ENCODE peak calls at places on chromosomes 11 and 22, in six cellular contexts. J is IMR-90, N is GM12878, V is K562, W is H1, B is HepG2. H is an unnamed sample.

GRCh38 chr11:99952816-99953215 is 734.3 kb upstream of the ARHGAP42 start:
- DNase-seq in J (no peak), W (no peak), V (no peak), N (no peak), B (no peak), H (no peak)

GRCh38 chr22:20494978-20495860 is at the start of gene KLHL22:
- DNase-seq in B (peak), V (no peak), W (no peak), N (no peak), J (peak), H (peak)

GRCh38 chr11:43376594-43376993 is 17.9 kb downstream of the TTC17 start:
- DNase-seq in N (no peak), B (peak), J (peak), V (no peak), W (no peak), H (no peak)

GRCh38 chr11:64060861-64061444 is 25.2 kb downstream of the FLRT1 start:
- DNase-seq in B (no peak), W (no peak), N (no peak), V (peak), J (no peak), H (peak)

GRCh38 chr11:132103006-132103405 is 732.6 kb downstream of the NTM start:
- DNase-seq in B (no peak), J (no peak), N (no peak), W (no peak), V (no peak), H (no peak)

GRCh38 chr11:69647349-69647748 is 6.4 kb downstream of the CCND1 start:
- DNase-seq in W (no peak), V (no peak), B (no peak), N (no peak), J (no peak), H (no peak)

GRCh38 chr11:115670538-115671200 is 166.5 kb upstream of the CADM1 start:
- DNase-seq in N (no peak), J (no peak), V (no peak), W (no peak), B (no peak), H (peak)

GRCh38 chr11:1113405-1114201 is 38.9 kb downstream of the MUC2 start:
- DNase-seq in V (no peak), B (no peak), N (no peak), J (no peak), W (no peak), H (no peak)

GRCh38 chr11:96869207-96869606 is 479.4 kb downstream of the JRKL start:
- DNase-seq in N (no peak), B (no peak), V (no peak), J (no peak), W (no peak), H (no peak)

GRCh38 chr22:17554814-17555213 is 8.5 kb upstream of the SLC25A18 start:
- DNase-seq in J (no peak), B (no peak), N (no peak), V (no peak), W (no peak), H (no peak)

GRCh38 chr11:70505331-70505731 is 107.0 kb downstream of the CTTN start:
- DNase-seq in V (no peak), B (no peak), J (no peak), N (no peak), W (no peak), H (no peak)

GRCh38 chr11:62542750-62543567 is 3.6 kb downstream of the AHNAK start:
- DNase-seq in N (peak), B (no peak), J (peak), V (peak), W (no peak), H (peak)

GRCh38 chr11:60782393-60783140 is 2.6 kb upstream of the MS4A10 start:
- DNase-seq in W (no peak), V (no peak), J (no peak), B (no peak), N (no peak), H (no peak)

GRCh38 chr11:69799582-69799981 is 19.6 kb downstream of the FGF3 start:
- DNase-seq in J (peak), B (peak), N (no peak), W (no peak), V (peak), H (peak)

GRCh38 chr11:69598147-69598546 is 42.8 kb upstream of the CCND1 start:
- DNase-seq in V (no peak), W (no peak), J (no peak), B (no peak), N (no peak), H (peak)

GRCh38 chr22:28478564-28478963 is 201.1 kb downstream of the TTC28 start:
- DNase-seq in B (no peak), W (no peak), J (no peak), V (no peak), N (no peak), H (no peak)

GRCh38 chr11:65574963-65575567 is 788 bp upstream of the EHBP1L1 start:
- DNase-seq in J (no peak), V (peak), N (no peak), W (no peak), B (no peak), H (no peak)

DNA sequence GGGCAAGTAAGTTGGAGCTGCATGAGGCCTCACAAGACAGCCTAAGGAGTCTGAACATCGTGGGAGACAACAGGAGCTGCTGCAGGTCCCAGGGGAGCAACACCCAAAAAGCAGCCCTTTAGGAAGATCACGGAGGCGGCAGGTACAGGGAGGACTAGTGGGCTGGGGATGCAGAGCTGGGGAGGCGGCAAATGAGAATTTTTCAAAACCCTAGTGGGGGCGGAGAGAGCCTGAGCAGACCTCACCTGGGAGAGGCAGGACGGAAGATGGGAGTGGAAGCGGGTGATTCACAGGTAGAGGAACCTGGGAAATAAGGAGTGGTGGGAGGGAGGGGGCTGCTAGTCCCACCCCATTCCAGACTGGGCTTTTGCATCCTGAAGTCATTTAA is 42.1 kb downstream of the DKK3 start:
- DNase-seq in V (no peak), J (no peak), N (no peak), W (no peak), B (no peak), H (no peak)
- TF ChIP-seq USF2 in V (no peak), J (no peak), N (no peak), W (no peak), B (no peak), H (no peak)

DNA sequence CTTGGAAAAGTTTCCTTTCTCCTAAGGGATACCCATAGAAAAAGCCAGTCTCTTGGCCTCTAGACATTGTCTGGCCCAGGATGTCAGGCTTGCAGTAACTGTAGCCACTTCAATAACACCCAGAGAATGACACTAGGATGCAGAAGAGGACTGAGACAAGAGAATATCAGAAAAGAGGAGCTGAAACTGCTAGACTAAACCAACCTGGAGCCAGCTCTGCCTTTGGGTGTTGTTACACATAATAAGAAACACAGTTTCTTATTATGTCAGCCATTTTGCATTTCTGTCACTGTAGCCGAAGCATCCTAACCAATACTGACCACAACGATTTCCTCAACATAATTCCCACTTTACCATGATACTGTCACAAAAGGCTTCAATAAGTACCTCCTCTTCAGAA is 72.2 kb upstream of the RCN1 start:
- DNase-seq in N (no peak), V (no peak), W (no peak), B (no peak), J (no peak), H (no peak)
- H2AFZ ChIP-seq in N (no peak), V (no peak), W (peak), B (no peak), J (no peak), H (no peak)

DNA sequence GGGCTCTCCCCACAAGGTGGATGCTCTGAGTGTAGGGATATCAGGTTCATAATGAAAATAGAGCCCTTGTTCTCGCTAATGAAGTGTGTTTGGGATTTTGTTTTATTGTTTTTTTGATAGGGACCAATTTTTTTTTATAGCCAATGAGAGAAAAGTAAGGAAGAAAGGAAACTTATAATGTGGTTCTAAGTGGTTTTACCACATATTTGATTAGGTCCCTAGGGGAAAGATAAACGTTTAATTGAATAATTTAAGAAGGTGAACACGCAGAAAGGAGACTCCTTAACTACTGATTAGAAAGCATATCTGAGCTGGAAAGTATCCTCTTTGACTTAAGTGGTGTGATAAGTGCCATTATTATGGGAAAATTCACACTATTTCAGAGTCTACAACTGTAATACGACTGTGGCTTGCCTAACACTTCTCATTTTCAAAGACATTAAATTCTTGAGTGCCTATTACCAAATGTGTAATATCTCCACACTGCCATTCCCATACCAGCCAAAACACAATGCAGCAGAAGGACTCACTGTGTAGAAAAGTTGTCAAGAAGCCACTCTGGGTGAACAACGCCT is 106.5 kb upstream of the GRAMD1B start:
- DNase-seq in W (no peak), B (no peak), N (no peak), V (no peak), J (no peak), H (no peak)
- TF ChIP-seq USF2 in W (no peak), B (no peak), N (no peak), V (no peak), J (no peak), H (no peak)

GRCh38 chr11:106379265-106379664 is 301.8 kb downstream of the AASDHPPT start:
- DNase-seq in J (no peak), N (no peak), V (no peak), W (no peak), B (no peak), H (no peak)
- H2AFZ ChIP-seq in J (no peak), N (no peak), V (no peak), W (peak), B (no peak), H (no peak)

GRCh38 chr11:126611438-126611837 is 256.0 kb downstream of the ST3GAL4 start:
- DNase-seq in V (no peak), N (no peak), W (no peak), J (no peak), B (no peak), H (no peak)

GRCh38 chr11:126607374-126607773 is 251.9 kb downstream of the ST3GAL4 start:
- DNase-seq in W (peak), J (peak), N (no peak), V (peak), B (peak), H (peak)

GRCh38 chr11:126606484-126606883 is 251.0 kb downstream of the ST3GAL4 start:
- DNase-seq in V (no peak), B (no peak), J (no peak), W (no peak), N (no peak), H (no peak)

GRCh38 chr11:126607776-126608625 is 252.5 kb downstream of the ST3GAL4 start:
- DNase-seq in B (no peak), V (no peak), N (no peak), J (no peak), W (no peak), H (no peak)

GRCh38 chr11:126608626-126609010 is 253.1 kb downstream of the ST3GAL4 start:
- DNase-seq in N (no peak), W (no peak), B (no peak), J (no peak), V (no peak), H (no peak)
- TF ChIP-seq USF2 in N (no peak), W (no peak), B (no peak), J (no peak), V (no peak), H (no peak)

GRCh38 chr11:134638796-134639540 is 226.9 kb upstream of the B3GAT1 start:
- DNase-seq in J (no peak), N (no peak), B (no peak), W (no peak), V (no peak), H (no peak)
- H2AFZ ChIP-seq in J (no peak), N (no peak), B (no peak), W (no peak), V (no peak), H (no peak)

H was measured in SK-N-SH.